ENCODE peak calls at places on chromosomes 13 and 19, in seven cellular contexts. One of them, this sample, is unnamed.

GRCh38 chr13:79485014-79485441 is 4.1 kb downstream of the NDFIP2 start:
- DNase-seq in ELF-1: peak; percentile 17
- DNase-seq in pons: no peak
- DNase-seq in lower lobe of right lung: no peak
- DNase-seq in retinal pigment epithelial cell: peak; percentile 73
- DNase-seq in stimulated activated CD4-positive, alpha-beta T cell treated with anti-CD3 and anti-CD28 coated beads, Interleukin-15, amount 100 ng/mL, for 24 hours: peak; percentile 51
- DNase-seq in HEK293T: no peak
- DNase-seq in this sample: no peak

GRCh38 chr13:110113284-110113764 is 193.6 kb downstream of the COL4A1 start:
- DNase-seq in ELF-1: no peak
- DNase-seq in pons: no peak
- DNase-seq in lower lobe of right lung: no peak
- DNase-seq in retinal pigment epithelial cell: no peak
- DNase-seq in stimulated activated CD4-positive, alpha-beta T cell treated with anti-CD3 and anti-CD28 coated beads, Interleukin-15, amount 100 ng/mL, for 24 hours: no peak
- DNase-seq in HEK293T: no peak
- DNase-seq in this sample: no peak

GRCh38 chr19:53409505-53410204 is 14.7 kb downstream of the ZNF765 start:
- DNase-seq in ELF-1: no peak
- DNase-seq in pons: no peak
- DNase-seq in lower lobe of right lung: no peak
- DNase-seq in retinal pigment epithelial cell: no peak
- DNase-seq in stimulated activated CD4-positive, alpha-beta T cell treated with anti-CD3 and anti-CD28 coated beads, Interleukin-15, amount 100 ng/mL, for 24 hours: no peak
- DNase-seq in HEK293T: no peak
- DNase-seq in this sample: no peak

GRCh38 chr13:44396295-44396962 is 22.8 kb downstream of the SERP2 start:
- DNase-seq in ELF-1: no peak
- DNase-seq in pons: no peak
- DNase-seq in lower lobe of right lung: no peak
- DNase-seq in retinal pigment epithelial cell: no peak
- DNase-seq in stimulated activated CD4-positive, alpha-beta T cell treated with anti-CD3 and anti-CD28 coated beads, Interleukin-15, amount 100 ng/mL, for 24 hours: no peak
- DNase-seq in HEK293T: no peak
- DNase-seq in this sample: no peak

GRCh38 chr13:53105881-53106280 is 77.3 kb downstream of the OLFM4 start:
- DNase-seq in ELF-1: peak; percentile 33
- DNase-seq in pons: no peak
- DNase-seq in lower lobe of right lung: no peak
- DNase-seq in retinal pigment epithelial cell: no peak
- DNase-seq in stimulated activated CD4-positive, alpha-beta T cell treated with anti-CD3 and anti-CD28 coated beads, Interleukin-15, amount 100 ng/mL, for 24 hours: no peak
- DNase-seq in HEK293T: no peak
- DNase-seq in this sample: no peak

GRCh38 chr19:48333467-48334384 is 8.4 kb downstream of the EMP3 start:
- DNase-seq in ELF-1: peak; percentile 91
- DNase-seq in pons: peak; percentile 82
- DNase-seq in lower lobe of right lung: peak; percentile 96
- DNase-seq in retinal pigment epithelial cell: peak; percentile 61
- DNase-seq in stimulated activated CD4-positive, alpha-beta T cell treated with anti-CD3 and anti-CD28 coated beads, Interleukin-15, amount 100 ng/mL, for 24 hours: peak; percentile 95
- DNase-seq in HEK293T: peak; percentile 90
- DNase-seq in this sample: peak; percentile 92

GRCh38 chr13:37640499-37640898 is 41.9 kb upstream of the POSTN start:
- DNase-seq in ELF-1: no peak
- DNase-seq in pons: peak; percentile 32
- DNase-seq in lower lobe of right lung: no peak
- DNase-seq in retinal pigment epithelial cell: peak; percentile 47
- DNase-seq in stimulated activated CD4-positive, alpha-beta T cell treated with anti-CD3 and anti-CD28 coated beads, Interleukin-15, amount 100 ng/mL, for 24 hours: no peak
- DNase-seq in HEK293T: peak; percentile 41
- DNase-seq in this sample: peak; percentile 12

GRCh38 chr13:97191615-97192014 is 30.5 kb upstream of the MBNL2 start:
- DNase-seq in ELF-1: no peak
- DNase-seq in pons: peak; percentile 68
- DNase-seq in lower lobe of right lung: no peak
- DNase-seq in retinal pigment epithelial cell: no peak
- DNase-seq in stimulated activated CD4-positive, alpha-beta T cell treated with anti-CD3 and anti-CD28 coated beads, Interleukin-15, amount 100 ng/mL, for 24 hours: no peak
- DNase-seq in HEK293T: no peak
- DNase-seq in this sample: no peak

GRCh38 chr19:38707512-38708114 is 36.7 kb downstream of the CAPN12 start:
- DNase-seq in ELF-1: no peak
- DNase-seq in pons: peak; percentile 54
- DNase-seq in lower lobe of right lung: peak; percentile 74
- DNase-seq in retinal pigment epithelial cell: no peak
- DNase-seq in stimulated activated CD4-positive, alpha-beta T cell treated with anti-CD3 and anti-CD28 coated beads, Interleukin-15, amount 100 ng/mL, for 24 hours: no peak
- DNase-seq in HEK293T: no peak
- DNase-seq in this sample: no peak

GRCh38 chr13:72129117-72129516 is 262.1 kb upstream of the DACH1 start:
- DNase-seq in ELF-1: no peak
- DNase-seq in pons: no peak
- DNase-seq in lower lobe of right lung: no peak
- DNase-seq in retinal pigment epithelial cell: no peak
- DNase-seq in stimulated activated CD4-positive, alpha-beta T cell treated with anti-CD3 and anti-CD28 coated beads, Interleukin-15, amount 100 ng/mL, for 24 hours: no peak
- DNase-seq in HEK293T: no peak
- DNase-seq in this sample: no peak

GRCh38 chr19:33071887-33072286 is 7.2 kb upstream of the RHPN2 start:
- DNase-seq in ELF-1: no peak
- DNase-seq in pons: no peak
- DNase-seq in lower lobe of right lung: no peak
- DNase-seq in retinal pigment epithelial cell: no peak
- DNase-seq in stimulated activated CD4-positive, alpha-beta T cell treated with anti-CD3 and anti-CD28 coated beads, Interleukin-15, amount 100 ng/mL, for 24 hours: no peak
- DNase-seq in HEK293T: no peak
- DNase-seq in this sample: no peak

GRCh38 chr19:5445667-5446066 is 9.6 kb upstream of the ZNRF4 start:
- DNase-seq in ELF-1: no peak
- DNase-seq in pons: peak; percentile 20
- DNase-seq in lower lobe of right lung: no peak
- DNase-seq in retinal pigment epithelial cell: no peak
- DNase-seq in stimulated activated CD4-positive, alpha-beta T cell treated with anti-CD3 and anti-CD28 coated beads, Interleukin-15, amount 100 ng/mL, for 24 hours: no peak
- DNase-seq in HEK293T: no peak
- DNase-seq in this sample: no peak

GRCh38 chr13:23868521-23868920 is 20.7 kb downstream of the MIPEP start:
- DNase-seq in ELF-1: no peak
- DNase-seq in pons: no peak
- DNase-seq in lower lobe of right lung: no peak
- DNase-seq in retinal pigment epithelial cell: no peak
- DNase-seq in stimulated activated CD4-positive, alpha-beta T cell treated with anti-CD3 and anti-CD28 coated beads, Interleukin-15, amount 100 ng/mL, for 24 hours: no peak
- DNase-seq in HEK293T: no peak
- DNase-seq in this sample: no peak

GRCh38 chr19:4543444-4543843 is 3.6 kb upstream of the LRG1 start:
- DNase-seq in ELF-1: no peak
- DNase-seq in pons: no peak
- DNase-seq in lower lobe of right lung: no peak
- DNase-seq in retinal pigment epithelial cell: no peak
- DNase-seq in stimulated activated CD4-positive, alpha-beta T cell treated with anti-CD3 and anti-CD28 coated beads, Interleukin-15, amount 100 ng/mL, for 24 hours: no peak
- DNase-seq in HEK293T: no peak
- DNase-seq in this sample: no peak

GRCh38 chr19:41785653-41786052 is 10.7 kb upstream of the CEACAM3 start:
- DNase-seq in ELF-1: peak; percentile 72
- DNase-seq in pons: peak; percentile 49
- DNase-seq in lower lobe of right lung: peak; percentile 81
- DNase-seq in retinal pigment epithelial cell: peak; percentile 25
- DNase-seq in stimulated activated CD4-positive, alpha-beta T cell treated with anti-CD3 and anti-CD28 coated beads, Interleukin-15, amount 100 ng/mL, for 24 hours: peak; percentile 77
- DNase-seq in HEK293T: peak; percentile 79
- DNase-seq in this sample: peak; percentile 73

GRCh38 chr13:30889196-30889690 is 16.8 kb upstream of the MEDAG start:
- DNase-seq in ELF-1: no peak
- DNase-seq in pons: no peak
- DNase-seq in lower lobe of right lung: no peak
- DNase-seq in retinal pigment epithelial cell: no peak
- DNase-seq in stimulated activated CD4-positive, alpha-beta T cell treated with anti-CD3 and anti-CD28 coated beads, Interleukin-15, amount 100 ng/mL, for 24 hours: no peak
- DNase-seq in HEK293T: no peak
- DNase-seq in this sample: no peak

GRCh38 chr19:33445752-33446070 is 72.2 kb downstream of the CEBPG start:
- DNase-seq in ELF-1: no peak
- DNase-seq in pons: no peak
- DNase-seq in lower lobe of right lung: peak; percentile 21
- DNase-seq in retinal pigment epithelial cell: no peak
- DNase-seq in stimulated activated CD4-positive, alpha-beta T cell treated with anti-CD3 and anti-CD28 coated beads, Interleukin-15, amount 100 ng/mL, for 24 hours: no peak
- DNase-seq in HEK293T: no peak
- DNase-seq in this sample: peak; percentile 2

GRCh38 chr19:9836021-9836420 is 903 bp downstream of the PIN1 start:
- DNase-seq in ELF-1: no peak
- DNase-seq in pons: no peak
- DNase-seq in lower lobe of right lung: no peak
- DNase-seq in retinal pigment epithelial cell: no peak
- DNase-seq in stimulated activated CD4-positive, alpha-beta T cell treated with anti-CD3 and anti-CD28 coated beads, Interleukin-15, amount 100 ng/mL, for 24 hours: no peak
- DNase-seq in HEK293T: peak; percentile 11
- DNase-seq in this sample: no peak

GRCh38 chr19:33715462-33715861 is 81.2 kb upstream of the KCTD15 start:
- DNase-seq in ELF-1: peak; percentile 6
- DNase-seq in pons: peak; percentile 35
- DNase-seq in lower lobe of right lung: no peak
- DNase-seq in retinal pigment epithelial cell: no peak
- DNase-seq in stimulated activated CD4-positive, alpha-beta T cell treated with anti-CD3 and anti-CD28 coated beads, Interleukin-15, amount 100 ng/mL, for 24 hours: no peak
- DNase-seq in HEK293T: no peak
- DNase-seq in this sample: no peak

GRCh38 chr13:43918636-43919035 is 38.9 kb downstream of the LACC1 start:
- DNase-seq in ELF-1: no peak
- DNase-seq in pons: no peak
- DNase-seq in lower lobe of right lung: no peak
- DNase-seq in retinal pigment epithelial cell: no peak
- DNase-seq in stimulated activated CD4-positive, alpha-beta T cell treated with anti-CD3 and anti-CD28 coated beads, Interleukin-15, amount 100 ng/mL, for 24 hours: no peak
- DNase-seq in HEK293T: no peak
- DNase-seq in this sample: no peak

GRCh38 chr19:2554856-2555255 is 78.9 kb downstream of the GADD45B start:
- DNase-seq in ELF-1: no peak
- DNase-seq in pons: no peak
- DNase-seq in lower lobe of right lung: peak; percentile 24
- DNase-seq in retinal pigment epithelial cell: no peak
- DNase-seq in stimulated activated CD4-positive, alpha-beta T cell treated with anti-CD3 and anti-CD28 coated beads, Interleukin-15, amount 100 ng/mL, for 24 hours: no peak
- DNase-seq in HEK293T: no peak
- DNase-seq in this sample: no peak

GRCh38 chr19:572140-572890 is at the start of gene BSG:
- DNase-seq in ELF-1: peak; percentile 100
- DNase-seq in pons: peak; percentile 94
- DNase-seq in lower lobe of right lung: peak; percentile 99
- DNase-seq in retinal pigment epithelial cell: peak; percentile 82
- DNase-seq in stimulated activated CD4-positive, alpha-beta T cell treated with anti-CD3 and anti-CD28 coated beads, Interleukin-15, amount 100 ng/mL, for 24 hours: peak; percentile 99
- DNase-seq in HEK293T: peak; percentile 99
- DNase-seq in this sample: peak; percentile 98

GRCh38 chr13:59607780-59608233 is 555.9 kb downstream of the DIAPH3 start:
- DNase-seq in ELF-1: no peak
- DNase-seq in pons: no peak
- DNase-seq in lower lobe of right lung: no peak
- DNase-seq in retinal pigment epithelial cell: no peak
- DNase-seq in stimulated activated CD4-positive, alpha-beta T cell treated with anti-CD3 and anti-CD28 coated beads, Interleukin-15, amount 100 ng/mL, for 24 hours: no peak
- DNase-seq in HEK293T: no peak
- DNase-seq in this sample: no peak

GRCh38 chr19:42081584-42082258 is 5.8 kb downstream of the ZNF574 start:
- DNase-seq in ELF-1: no peak
- DNase-seq in pons: peak; percentile 21
- DNase-seq in lower lobe of right lung: no peak
- DNase-seq in retinal pigment epithelial cell: no peak
- DNase-seq in stimulated activated CD4-positive, alpha-beta T cell treated with anti-CD3 and anti-CD28 coated beads, Interleukin-15, amount 100 ng/mL, for 24 hours: peak; percentile 28
- DNase-seq in HEK293T: peak; percentile 48
- DNase-seq in this sample: no peak

GRCh38 chr19:11130824-11131455 is 24.6 kb downstream of the SPC24 start:
- DNase-seq in ELF-1: peak; percentile 95
- DNase-seq in pons: peak; percentile 45
- DNase-seq in lower lobe of right lung: peak; percentile 84
- DNase-seq in retinal pigment epithelial cell: no peak
- DNase-seq in stimulated activated CD4-positive, alpha-beta T cell treated with anti-CD3 and anti-CD28 coated beads, Interleukin-15, amount 100 ng/mL, for 24 hours: peak; percentile 80
- DNase-seq in HEK293T: peak; percentile 86
- DNase-seq in this sample: peak; percentile 90

GRCh38 chr13:24217601-24218281 is 57.2 kb downstream of the SPATA13 start:
- DNase-seq in ELF-1: peak; percentile 50
- DNase-seq in pons: peak; percentile 44
- DNase-seq in lower lobe of right lung: no peak
- DNase-seq in retinal pigment epithelial cell: no peak
- DNase-seq in stimulated activated CD4-positive, alpha-beta T cell treated with anti-CD3 and anti-CD28 coated beads, Interleukin-15, amount 100 ng/mL, for 24 hours: no peak
- DNase-seq in HEK293T: no peak
- DNase-seq in this sample: no peak

GRCh38 chr19:54484451-54484850 is 11.4 kb upstream of the CDC42EP5 start:
- DNase-seq in ELF-1: no peak
- DNase-seq in pons: no peak
- DNase-seq in lower lobe of right lung: no peak
- DNase-seq in retinal pigment epithelial cell: no peak
- DNase-seq in stimulated activated CD4-positive, alpha-beta T cell treated with anti-CD3 and anti-CD28 coated beads, Interleukin-15, amount 100 ng/mL, for 24 hours: no peak
- DNase-seq in HEK293T: no peak
- DNase-seq in this sample: no peak

GRCh38 chr13:30033681-30034447 is 183.4 kb upstream of the UBL3 start:
- DNase-seq in ELF-1: no peak
- DNase-seq in pons: peak; percentile 70
- DNase-seq in lower lobe of right lung: no peak
- DNase-seq in retinal pigment epithelial cell: no peak
- DNase-seq in stimulated activated CD4-positive, alpha-beta T cell treated with anti-CD3 and anti-CD28 coated beads, Interleukin-15, amount 100 ng/mL, for 24 hours: no peak
- DNase-seq in HEK293T: no peak
- DNase-seq in this sample: no peak

GRCh38 chr19:7694499-7694898 is 7.4 kb downstream of the FCER2 start:
- DNase-seq in ELF-1: no peak
- DNase-seq in pons: no peak
- DNase-seq in lower lobe of right lung: no peak
- DNase-seq in retinal pigment epithelial cell: no peak
- DNase-seq in stimulated activated CD4-positive, alpha-beta T cell treated with anti-CD3 and anti-CD28 coated beads, Interleukin-15, amount 100 ng/mL, for 24 hours: no peak
- DNase-seq in HEK293T: no peak
- DNase-seq in this sample: no peak

GRCh38 chr19:10858204-10858828 is 10.1 kb downstream of the C19orf38 start:
- DNase-seq in ELF-1: no peak
- DNase-seq in pons: no peak
- DNase-seq in lower lobe of right lung: no peak
- DNase-seq in retinal pigment epithelial cell: no peak
- DNase-seq in stimulated activated CD4-positive, alpha-beta T cell treated with anti-CD3 and anti-CD28 coated beads, Interleukin-15, amount 100 ng/mL, for 24 hours: peak; percentile 40
- DNase-seq in HEK293T: peak; percentile 68
- DNase-seq in this sample: peak; percentile 64

GRCh38 chr13:46062190-46062589 is 9.6 kb upstream of the ZC3H13 start:
- DNase-seq in ELF-1: no peak
- DNase-seq in pons: no peak
- DNase-seq in lower lobe of right lung: no peak
- DNase-seq in retinal pigment epithelial cell: no peak
- DNase-seq in stimulated activated CD4-positive, alpha-beta T cell treated with anti-CD3 and anti-CD28 coated beads, Interleukin-15, amount 100 ng/mL, for 24 hours: no peak
- DNase-seq in HEK293T: no peak
- DNase-seq in this sample: no peak

GRCh38 chr19:53521373-53522202 is 16.4 kb upstream of the ZNF331 start:
- DNase-seq in ELF-1: peak; percentile 23
- DNase-seq in pons: no peak
- DNase-seq in lower lobe of right lung: no peak
- DNase-seq in retinal pigment epithelial cell: no peak
- DNase-seq in stimulated activated CD4-positive, alpha-beta T cell treated with anti-CD3 and anti-CD28 coated beads, Interleukin-15, amount 100 ng/mL, for 24 hours: no peak
- DNase-seq in HEK293T: no peak
- DNase-seq in this sample: no peak

GRCh38 chr19:4393947-4394590 is 6.3 kb downstream of the SH3GL1 start:
- DNase-seq in ELF-1: peak; percentile 39
- DNase-seq in pons: no peak
- DNase-seq in lower lobe of right lung: no peak
- DNase-seq in retinal pigment epithelial cell: peak; percentile 84
- DNase-seq in stimulated activated CD4-positive, alpha-beta T cell treated with anti-CD3 and anti-CD28 coated beads, Interleukin-15, amount 100 ng/mL, for 24 hours: no peak
- DNase-seq in HEK293T: no peak
- DNase-seq in this sample: no peak

GRCh38 chr19:4233282-4233853 is 4.0 kb downstream of the EBI3 start:
- DNase-seq in ELF-1: peak; percentile 77
- DNase-seq in pons: no peak
- DNase-seq in lower lobe of right lung: peak; percentile 67
- DNase-seq in retinal pigment epithelial cell: no peak
- DNase-seq in stimulated activated CD4-positive, alpha-beta T cell treated with anti-CD3 and anti-CD28 coated beads, Interleukin-15, amount 100 ng/mL, for 24 hours: peak; percentile 83
- DNase-seq in HEK293T: peak; percentile 70
- DNase-seq in this sample: peak; percentile 84